ENCODE peak calls at places on chromosomes 3 and 15, in four cellular contexts. V is GM23248, I is HCT116, T is endothelial cell of umbilical vein. M is an unnamed sample.

GRCh38 chr15:96804754-96805153 is 474.3 kb downstream of the NR2F2 start:
- DNase-seq in V (no peak), I (no peak), T (no peak), M (no peak)

GRCh38 chr15:77419050-77419835 is 661 bp downstream of the PEAK1 start:
- DNase-seq in V (peak; percentile 69), I (no peak), T (no peak), M (peak; percentile 77)

GRCh38 chr3:139675327-139675726 is 2.4 kb downstream of the NMNAT3 start:
- DNase-seq in V (no peak), I (no peak), T (no peak), M (peak; percentile 48)

GRCh38 chr3:190617185-190617584 is 103.3 kb downstream of the IL1RAP start:
- DNase-seq in V (no peak), I (no peak), T (no peak), M (peak; percentile 6)

GRCh38 chr15:100712226-100712625 is 109.8 kb downstream of the ASB7 start:
- DNase-seq in V (peak; percentile 76), I (no peak), T (no peak), M (no peak)

GRCh38 chr3:39275963-39276593 is 3.8 kb downstream of the CX3CR1 start:
- DNase-seq in V (no peak), I (no peak), T (no peak), M (no peak)

GRCh38 chr3:123027292-123028232 is at the start of gene SEMA5B:
- DNase-seq in V (peak; percentile 59), I (no peak), T (peak; percentile 28), M (peak; percentile 94)

GRCh38 chr3:64505419-64505818 is 182.4 kb downstream of the ADAMTS9 start:
- DNase-seq in V (no peak), I (no peak), T (peak; percentile 65), M (no peak)

GRCh38 chr3:104032283-104032682 is 1334.4 kb upstream of the ALCAM start:
- DNase-seq in V (no peak), I (no peak), T (no peak), M (no peak)

GRCh38 chr3:129224984-129225393 is 24.4 kb upstream of the COPG1 start:
- DNase-seq in V (peak; percentile 89), I (no peak), T (peak; percentile 71), M (no peak)

GRCh38 chr15:75776075-75776443 is 63.4 kb upstream of the CSPG4 start:
- DNase-seq in V (peak; percentile 42), I (peak; percentile 10), T (no peak), M (peak; percentile 3)

GRCh38 chr3:146646251-146646650 is 41.1 kb upstream of the PLSCR5 start:
- DNase-seq in V (no peak), I (no peak), T (no peak), M (no peak)

GRCh38 chr15:80594091-80594889 is 100.8 kb upstream of the ABHD17C start:
- DNase-seq in V (no peak), I (no peak), T (no peak), M (no peak)

GRCh38 chr15:75904241-75904631 is 558 bp downstream of the FBXO22 start:
- DNase-seq in V (peak; percentile 65), I (no peak), T (peak; percentile 56), M (peak; percentile 72)

GRCh38 chr3:57948782-57949242 is 59.4 kb upstream of the FLNB start:
- DNase-seq in V (no peak), I (no peak), T (no peak), M (no peak)

GRCh38 chr3:127790580-127791183 is 31.6 kb downstream of the MGLL start:
- DNase-seq in V (no peak), I (no peak), T (no peak), M (no peak)

GRCh38 chr3:127794972-127795371 is 27.3 kb downstream of the MGLL start:
- DNase-seq in V (no peak), I (no peak), T (no peak), M (no peak)

GRCh38 chr3:127791221-127791913 is 30.9 kb downstream of the MGLL start:
- DNase-seq in V (peak; percentile 56), I (no peak), T (no peak), M (peak; percentile 52)

GRCh38 chr3:127794402-127794801 is 27.9 kb downstream of the MGLL start:
- DNase-seq in V (no peak), I (no peak), T (no peak), M (no peak)

GRCh38 chr3:127792664-127793292 is 29.5 kb downstream of the MGLL start:
- DNase-seq in V (peak; percentile 83), I (no peak), T (peak; percentile 82), M (no peak)
- H3K36me3 ChIP-seq in V (peaks cover 6% of the 10 kb centered on the region), I (no peaks in the 10 kb centered on the region), T (no peaks in the 10 kb centered on the region), M (no peaks in the 10 kb centered on the region)

GRCh38 chr3:168860592-168860991 is 764.9 kb upstream of the GOLIM4 start:
- DNase-seq in V (no peak), I (no peak), T (no peak), M (no peak)

GRCh38 chr3:168859574-168859973 is 763.9 kb upstream of the GOLIM4 start:
- DNase-seq in V (no peak), I (no peak), T (no peak), M (no peak)

GRCh38 chr3:168858327-168858726 is 762.6 kb upstream of the GOLIM4 start:
- DNase-seq in V (no peak), I (no peak), T (no peak), M (no peak)

GRCh38 chr3:168860028-168860427 is 764.3 kb upstream of the GOLIM4 start:
- DNase-seq in V (no peak), I (no peak), T (no peak), M (no peak)

GRCh38 chr3:168859143-168859542 is 763.4 kb upstream of the GOLIM4 start:
- DNase-seq in V (no peak), I (no peak), T (no peak), M (no peak)
- TF ChIP-seq EZH2 in V (no peak), I (no peak), T (no peak), M (no peak)

GRCh38 chr3:34019158-34019557 is 220.7 kb downstream of the PDCD6IP start:
- DNase-seq in V (no peak), I (no peak), T (no peak), M (no peak)

GRCh38 chr3:34015204-34016142 is 217.0 kb downstream of the PDCD6IP start:
- DNase-seq in V (peak; percentile 23), I (no peak), T (no peak), M (peak; percentile 43)

GRCh38 chr3:34016925-34017592 is 218.6 kb downstream of the PDCD6IP start:
- DNase-seq in V (no peak), I (no peak), T (no peak), M (no peak)

GRCh38 chr3:34020221-34020620 is 221.8 kb downstream of the PDCD6IP start:
- DNase-seq in V (no peak), I (no peak), T (no peak), M (no peak)

DNA sequence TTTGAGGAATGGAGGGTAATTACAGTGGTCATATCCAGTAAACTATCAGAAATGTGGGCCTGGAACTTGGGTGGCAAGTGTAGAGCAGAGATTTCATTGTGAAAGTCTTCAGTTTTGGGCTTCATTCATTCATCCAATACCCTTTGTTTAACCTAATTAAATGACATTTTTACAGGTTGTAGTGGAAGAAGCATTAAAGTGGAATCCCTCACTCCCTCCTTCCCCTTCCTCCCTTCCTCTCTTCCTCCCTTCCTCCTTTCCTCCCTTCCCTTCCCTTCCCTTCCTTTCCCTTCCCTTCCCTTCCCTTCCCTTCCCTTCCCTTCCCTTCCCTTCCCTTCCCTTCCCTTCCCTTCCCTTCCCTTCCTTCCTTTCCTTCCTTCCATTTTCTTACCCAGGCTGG is 219.3 kb downstream of the PDCD6IP start:
- DNase-seq in V (no peak), I (no peak), T (no peak), M (no peak)
- H3K4me1 ChIP-seq in V (peaks cover 27% of the 10 kb centered on the region), I (no peaks in the 10 kb centered on the region), T (no peaks in the 10 kb centered on the region), M (peaks cover 11% of the 10 kb centered on the region)

GRCh38 chr3:6821411-6821810 is 39.5 kb upstream of the GRM7 start:
- DNase-seq in V (no peak), I (no peak), T (no peak), M (no peak)
- H3K36me3 ChIP-seq in V (no peaks in the 10 kb centered on the region), I (no peaks in the 10 kb centered on the region), T (no peaks in the 10 kb centered on the region), M (no peaks in the 10 kb centered on the region)

GRCh38 chr3:13419356-13420050 is 619 bp downstream of the NUP210 start:
- DNase-seq in V (peak; percentile 22), I (no peak), T (no peak), M (peak; percentile 77)
- TF ChIP-seq EZH2 in V (no peak), I (no peak), T (peak; percentile 80), M (no peak)